ENCODE peak calls at places on chromosomes 11 and 22, in six cellular contexts. B is kidney epithelial cell, R is right lobe of liver, F is Panc1, K is GM20000, O is neural crest cell. T is an unnamed sample.
A peak's percentile ranks its signal among the peaks of the same experiment; 100 is the strongest.

GRCh38 chr11:117143871-117144476 is at the start of gene PAFAH1B2:
- DNase-seq in B (peak; percentile 63), R (peak; percentile 97), F (peak; percentile 81), K (peak; percentile 99), O (peak; percentile 93), T (peak; percentile 45)

GRCh38 chr11:118622376-118623290 is 15.2 kb downstream of the PHLDB1 start:
- DNase-seq in B (no peak), R (no peak), F (no peak), K (no peak), O (no peak), T (peak; percentile 78)

GRCh38 chr11:10490398-10491232 is 35.6 kb downstream of the AMPD3 start:
- DNase-seq in B (peak; percentile 94), R (no peak), F (peak; percentile 99), K (no peak), O (no peak), T (peak; percentile 89)

GRCh38 chr11:104892723-104893511 is 5.3 kb downstream of the CASP12 start:
- DNase-seq in B (no peak), R (no peak), F (no peak), K (no peak), O (no peak), T (no peak)

GRCh38 chr11:98495016-98495415 is 525.7 kb upstream of the CNTN5 start:
- DNase-seq in B (no peak), R (no peak), F (no peak), K (no peak), O (no peak), T (no peak)

GRCh38 chr22:24592144-24592845 is 578 bp downstream of the LRRC75B start:
- DNase-seq in B (no peak), R (no peak), F (no peak), K (peak; percentile 68), O (peak; percentile 29), T (no peak)

GRCh38 chr11:3221408-3222002 is 2.9 kb upstream of the MRGPRG start:
- DNase-seq in B (no peak), R (no peak), F (no peak), K (no peak), O (no peak), T (no peak)

GRCh38 chr22:49776053-49776511 is 51.6 kb downstream of the BRD1 start:
- DNase-seq in B (no peak), R (no peak), F (no peak), K (no peak), O (no peak), T (no peak)

GRCh38 chr11:47189100-47189834 is 3.0 kb upstream of the PACSIN3 start:
- DNase-seq in B (peak; percentile 49), R (peak; percentile 72), F (peak; percentile 39), K (no peak), O (no peak), T (peak; percentile 87)

GRCh38 chr11:45217991-45218390 is 68.2 kb downstream of the SYT13 start:
- DNase-seq in B (no peak), R (no peak), F (no peak), K (no peak), O (no peak), T (no peak)

GRCh38 chr22:45977003-45977395 is at the start of gene WNT7B:
- DNase-seq in B (no peak), R (no peak), F (no peak), K (no peak), O (no peak), T (no peak)

GRCh38 chr11:8684600-8685290 is 2.2 kb downstream of the RPL27A start:
- DNase-seq in B (no peak), R (no peak), F (no peak), K (no peak), O (no peak), T (no peak)

GRCh38 chr22:35269630-35270029 is 12.3 kb downstream of the HMGXB4 start:
- DNase-seq in B (no peak), R (no peak), F (no peak), K (no peak), O (no peak), T (no peak)

GRCh38 chr11:93577291-93577690 is 34.1 kb upstream of the SMCO4 start:
- DNase-seq in B (no peak), R (no peak), F (no peak), K (no peak), O (no peak), T (no peak)

GRCh38 chr11:2951235-2952110 is 22.3 kb upstream of the PHLDA2 start:
- DNase-seq in B (no peak), R (no peak), F (no peak), K (no peak), O (no peak), T (no peak)

GRCh38 chr11:75189911-75190310 is 39.0 kb downstream of the SLCO2B1 start:
- DNase-seq in B (no peak), R (no peak), F (no peak), K (no peak), O (no peak), T (no peak)

GRCh38 chr11:133942594-133942993 is 14.2 kb downstream of the IGSF9B start:
- DNase-seq in B (no peak), R (no peak), F (no peak), K (no peak), O (no peak), T (no peak)

GRCh38 chr22:35175392-35175791 is 81.9 kb upstream of the HMGXB4 start:
- DNase-seq in B (no peak), R (no peak), F (no peak), K (no peak), O (no peak), T (no peak)

GRCh38 chr11:121928597-121929580 is 187.1 kb downstream of the BLID start:
- DNase-seq in B (no peak), R (no peak), F (no peak), K (no peak), O (peak; percentile 26), T (no peak)

GRCh38 chr11:2143652-2144548 is 4.7 kb upstream of the IGF2 start:
- DNase-seq in B (no peak), R (no peak), F (no peak), K (no peak), O (no peak), T (no peak)

DNA sequence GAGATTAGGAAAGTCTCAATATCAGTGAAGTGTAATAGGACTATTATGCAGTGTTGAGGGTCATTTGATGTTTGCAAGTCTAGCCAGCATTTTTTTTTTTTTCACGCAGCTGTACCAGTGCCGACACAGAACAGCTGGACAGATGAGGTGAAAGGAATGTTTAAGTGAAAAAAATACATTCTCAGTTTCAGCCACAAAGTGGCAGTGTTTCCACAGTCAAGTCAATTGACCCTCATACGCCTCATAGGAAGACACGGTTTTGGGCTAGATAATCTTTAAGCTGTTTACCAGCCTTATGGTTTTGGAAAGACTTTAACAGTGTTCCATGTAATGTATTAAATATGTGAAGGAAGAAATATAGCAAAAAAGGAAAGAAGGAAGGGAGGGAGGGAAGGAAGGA is 349.9 kb upstream of the ANO3 start:
- DNase-seq in B (peak; percentile 14), R (no peak), F (peak; percentile 24), K (peak; percentile 22), O (peak; percentile 32), T (peak; percentile 6)
- TF ChIP-seq CTCF in B (peak; percentile 29), R (peak; percentile 80), F (peak; percentile 68), K (no peak), O (peak; percentile 82), T (peak; percentile 71)

GRCh38 chr22:44333847-44334635 is 21.3 kb upstream of the SHISAL1 start:
- DNase-seq in B (no peak), R (no peak), F (no peak), K (no peak), O (no peak), T (no peak)

GRCh38 chr22:44330727-44331660 is 18.2 kb upstream of the SHISAL1 start:
- DNase-seq in B (no peak), R (no peak), F (no peak), K (peak; percentile 45), O (peak; percentile 23), T (no peak)

GRCh38 chr22:44332946-44333345 is 20.2 kb upstream of the SHISAL1 start:
- DNase-seq in B (no peak), R (no peak), F (no peak), K (no peak), O (no peak), T (no peak)

GRCh38 chr22:44330188-44330726 is 17.5 kb upstream of the SHISAL1 start:
- DNase-seq in B (no peak), R (no peak), F (no peak), K (no peak), O (no peak), T (no peak)

DNA sequence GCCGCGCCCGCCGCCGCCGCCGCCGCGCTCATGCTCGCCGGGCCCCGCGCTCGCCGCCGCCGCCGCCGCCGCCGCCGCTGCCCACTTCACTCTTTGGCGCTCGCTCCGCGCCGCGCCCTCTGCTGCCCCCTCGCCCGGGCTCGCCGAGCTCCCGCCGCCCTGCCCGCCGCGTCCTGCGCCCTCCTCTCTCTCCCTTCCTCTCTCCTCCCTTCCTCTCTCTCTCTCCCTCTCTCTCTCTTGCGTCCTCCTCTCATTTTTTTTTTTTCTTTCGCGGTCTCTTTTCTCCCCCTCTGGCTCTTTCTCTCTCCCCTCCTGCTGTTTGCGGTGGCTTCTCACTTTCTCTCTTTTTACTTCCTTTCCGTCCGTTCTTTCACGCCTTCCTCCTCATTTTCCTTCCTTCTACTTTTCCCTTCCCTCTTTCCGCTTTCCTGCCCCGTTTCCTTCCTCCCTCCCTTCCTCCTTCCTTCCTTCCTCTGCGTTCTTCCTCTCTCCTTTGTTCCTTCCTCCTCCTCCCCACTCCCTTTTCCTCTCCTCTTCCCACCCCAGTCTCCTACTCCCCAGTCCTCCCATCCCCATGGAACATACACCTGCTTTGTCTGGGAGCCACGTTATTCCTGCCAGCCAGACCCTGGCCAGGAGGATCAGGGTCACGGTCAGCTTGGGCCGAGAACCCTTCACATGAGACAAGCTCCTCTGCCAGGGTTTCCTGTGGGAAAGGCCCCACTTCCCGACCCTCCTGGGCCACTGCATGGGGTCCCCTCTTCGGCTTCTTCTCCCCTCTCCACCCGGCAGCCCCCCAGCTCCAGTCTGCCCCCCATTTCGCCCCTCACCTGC is 19.3 kb upstream of the SHISAL1 start:
- DNase-seq in B (no peak), R (no peak), F (no peak), K (no peak), O (peak; percentile 38), T (no peak)
- TF ChIP-seq CTCF in B (no peak), R (no peak), F (peak; percentile 14), K (no peak), O (no peak), T (no peak)

DNA sequence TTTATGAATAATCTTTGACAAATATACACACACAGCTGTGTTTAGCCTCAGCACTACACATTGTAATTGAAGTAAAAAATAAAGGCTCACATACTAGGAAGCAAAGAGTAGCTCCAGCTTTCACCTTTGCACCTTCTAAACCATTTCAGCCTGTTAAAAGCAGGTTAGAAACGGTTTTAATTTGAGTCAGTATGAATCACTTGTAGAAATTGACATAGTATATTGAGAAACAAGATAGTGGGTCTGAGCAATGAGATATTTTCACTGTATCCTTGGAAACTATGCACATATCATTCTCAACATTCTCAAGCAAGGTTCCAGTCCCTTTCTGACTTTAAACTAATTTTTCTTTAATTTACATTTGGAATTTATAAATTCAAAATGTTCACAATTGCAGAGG is 380.3 kb downstream of the AASDHPPT start:
- DNase-seq in B (no peak), R (no peak), F (no peak), K (no peak), O (no peak), T (peak; percentile 30)
- TF ChIP-seq CTCF in B (no peak), R (no peak), F (no peak), K (no peak), O (no peak), T (no peak)

GRCh38 chr22:41746563-41747400 is 47.5 kb downstream of the MEI1 start:
- DNase-seq in B (peak; percentile 79), R (peak; percentile 72), F (peak; percentile 66), K (peak; percentile 60), O (peak; percentile 67), T (peak; percentile 70)

GRCh38 chr22:41739576-41739975 is 40.3 kb downstream of the MEI1 start:
- DNase-seq in B (no peak), R (no peak), F (no peak), K (peak; percentile 38), O (no peak), T (no peak)

GRCh38 chr22:41745968-41746367 is 46.7 kb downstream of the MEI1 start:
- DNase-seq in B (no peak), R (no peak), F (no peak), K (no peak), O (no peak), T (no peak)

GRCh38 chr22:41742918-41743317 is 43.6 kb downstream of the MEI1 start:
- DNase-seq in B (no peak), R (no peak), F (no peak), K (no peak), O (no peak), T (no peak)
- TF ChIP-seq CTCF in B (no peak), R (no peak), F (no peak), K (no peak), O (peak; percentile 12), T (no peak)

T was measured in epithelial cell of proximal tubule.